ENCODE peak calls at places on chromosomes 11 and 22, in seven cellular contexts. T is esophagus squamous epithelium; W is IMR-90; U is fibroblast of lung; H is CD4-positive, CD25-positive, alpha-beta regulatory T cell; E is cardiac muscle cell; A is GM23248. P is an unnamed sample.

GRCh38 chr11:72229925-72230763 is 5.6 kb downstream of the INPPL1 start:
- DNase-seq in E (no peak), A (no peak), H (no peak), T (no peak), W (no peak), U (no peak), P (no peak)

GRCh38 chr11:95296621-95297025 is 65.6 kb upstream of the SESN3 start:
- DNase-seq in E (no peak), A (peak; percentile 26), T (no peak), U (peak; percentile 45), W (no peak), H (no peak), P (no peak)

GRCh38 chr22:43162412-43163150 is 11.2 kb downstream of the TSPO start:
- DNase-seq in T (no peak), A (no peak), W (no peak), E (no peak), H (no peak), U (no peak), P (no peak)

GRCh38 chr11:102267602-102268001 is 49.7 kb upstream of the BIRC3 start:
- DNase-seq in A (peak; percentile 82), H (no peak), E (peak; percentile 49), W (peak; percentile 81), T (no peak), U (peak; percentile 82), P (no peak)

GRCh38 chr22:22068025-22068424 is 85.4 kb upstream of the TOP3B start:
- DNase-seq in T (no peak), W (no peak), U (no peak), H (no peak), E (no peak), A (no peak), P (no peak)

GRCh38 chr22:49774499-49775151 is 53.0 kb downstream of the BRD1 start:
- DNase-seq in U (no peak), E (no peak), W (no peak), T (no peak), A (no peak), H (no peak), P (no peak)

GRCh38 chr22:46331496-46331895 is 4.0 kb upstream of the TRMU start:
- DNase-seq in E (no peak), W (no peak), A (no peak), T (no peak), H (no peak), U (no peak), P (no peak)

GRCh38 chr11:74019860-74020259 is 11.0 kb upstream of the UCP3 start:
- DNase-seq in A (peak; percentile 72), U (peak; percentile 71), W (peak; percentile 24), E (no peak), T (no peak), H (peak; percentile 38), P (no peak)

GRCh38 chr11:9568161-9568853 is 5.2 kb upstream of the WEE1 start:
- DNase-seq in E (peak; percentile 12), T (no peak), A (peak; percentile 72), U (no peak), W (peak; percentile 28), H (no peak), P (no peak)

GRCh38 chr22:39570665-39571064 is at the start of gene CACNA1I:
- DNase-seq in T (no peak), W (no peak), H (no peak), E (no peak), U (no peak), A (no peak), P (no peak)

GRCh38 chr11:83157755-83158473 is 983 bp downstream of the PCF11 start:
- DNase-seq in E (peak; percentile 59), W (peak; percentile 33), U (peak; percentile 49), T (no peak), A (peak; percentile 82), H (peak; percentile 78), P (peak; percentile 48)

GRCh38 chr11:109071712-109072524 is 350.1 kb upstream of the C11orf87 start:
- DNase-seq in A (peak; percentile 60), T (no peak), E (peak; percentile 96), W (peak; percentile 46), U (peak; percentile 91), H (no peak), P (no peak)

GRCh38 chr11:57903441-57904123 is 120.1 kb upstream of the OR9Q1 start:
- DNase-seq in E (no peak), H (peak; percentile 19), T (no peak), A (peak; percentile 40), U (peak; percentile 10), W (peak; percentile 10), P (no peak)

GRCh38 chr11:64998141-64998540 is 1.4 kb upstream of the BATF2 start:
- DNase-seq in U (no peak), H (peak; percentile 54), E (no peak), W (no peak), T (no peak), A (no peak), P (no peak)

GRCh38 chr11:8261921-8262551 is 1.6 kb downstream of the LMO1 start:
- DNase-seq in U (no peak), H (no peak), W (no peak), A (no peak), T (no peak), E (no peak), P (no peak)

GRCh38 chr22:43893266-43893665 is 1.5 kb upstream of the PNPLA5 start:
- DNase-seq in T (no peak), H (no peak), E (no peak), A (no peak), U (no peak), W (no peak), P (no peak)

GRCh38 chr11:70912226-70912840 is 340.0 kb downstream of the SHANK2 start:
- DNase-seq in E (no peak), H (no peak), T (no peak), A (peak; percentile 11), W (peak; percentile 75), U (peak; percentile 54), P (no peak)

GRCh38 chr11:76624515-76625379 is 45.8 kb downstream of the LRRC32 start:
- DNase-seq in H (no peak), U (no peak), E (no peak), W (no peak), T (no peak), A (no peak), P (no peak)

GRCh38 chr11:116179346-116179850 is 593.4 kb downstream of the BUD13 start:
- DNase-seq in A (no peak), U (no peak), E (no peak), W (no peak), T (no peak), H (no peak), P (no peak)

GRCh38 chr11:117941163-117941707 is 12.0 kb upstream of the TMPRSS13 start:
- DNase-seq in E (no peak), W (no peak), T (no peak), U (no peak), H (no peak), A (no peak), P (no peak)

GRCh38 chr11:76769071-76769560 is 14.0 kb upstream of the TSKU start:
- DNase-seq in T (no peak), U (peak; percentile 74), W (peak; percentile 61), A (peak; percentile 50), E (peak; percentile 30), H (no peak), P (no peak)

GRCh38 chr11:97740783-97741151 is 1280.0 kb upstream of the CNTN5 start:
- DNase-seq in A (no peak), H (no peak), U (no peak), W (no peak), T (no peak), E (peak; percentile 64), P (no peak)

GRCh38 chr11:27292642-27293020 is 70.4 kb downstream of the CCDC34 start:
- DNase-seq in E (no peak), U (no peak), T (no peak), H (no peak), W (no peak), A (no peak), P (no peak)

GRCh38 chr11:46686886-46687810 is 13.3 kb downstream of the ARHGAP1 start:
- DNase-seq in H (no peak), W (peak; percentile 91), T (no peak), U (peak; percentile 85), E (peak; percentile 89), A (peak; percentile 96), P (no peak)

GRCh38 chr22:42269407-42270177 is 861 bp downstream of the TCF20 start:
- DNase-seq in U (no peak), A (peak; percentile 59), T (no peak), E (peak; percentile 15), H (peak; percentile 84), W (no peak), P (peak; percentile 65)

GRCh38 chr11:61898247-61898582 is 6.9 kb upstream of the FADS3 start:
- DNase-seq in A (no peak), T (no peak), W (no peak), H (no peak), E (no peak), U (no peak), P (no peak)
- H3K27ac ChIP-seq in A (no peak overlapping the region), T (peak overlapping the region; percentile 16), W (no peak overlapping the region), H (no peak overlapping the region), E (no peak overlapping the region), U (no peak overlapping the region), P (no peak overlapping the region)

DNA sequence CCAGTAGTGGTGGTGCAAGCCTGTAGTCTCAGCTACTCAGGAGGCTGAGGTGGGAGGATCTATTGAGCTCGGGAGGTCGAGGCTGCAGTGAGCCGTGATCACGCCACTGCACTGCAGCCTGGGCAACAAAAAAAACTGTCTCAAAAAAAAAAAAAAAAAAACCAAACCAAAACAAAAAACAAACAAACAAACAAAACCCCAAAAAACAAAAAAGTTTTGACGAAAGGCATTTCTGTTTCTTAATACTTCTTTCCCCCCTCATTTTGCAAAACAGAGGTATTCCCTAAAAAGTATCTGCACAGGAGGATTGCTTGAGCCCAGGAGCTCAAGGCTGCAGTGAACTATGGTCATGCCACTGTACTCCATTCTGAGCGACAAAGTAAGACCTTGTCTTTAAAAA is 11.2 kb downstream of the HIRA start:
- DNase-seq in T (no peak), U (no peak), H (no peak), E (no peak), W (no peak), A (no peak), P (no peak)
- H3K36me3 ChIP-seq in T (no peaks in the 10 kb centered on the region), U (no peaks in the 10 kb centered on the region), H (peaks cover 5% of the 10 kb centered on the region), E (no peaks in the 10 kb centered on the region), W (no peaks in the 10 kb centered on the region), A (peaks cover 5% of the 10 kb centered on the region), P (no peaks in the 10 kb centered on the region)

GRCh38 chr11:121476379-121477032 is 23.7 kb upstream of the SORL1-AS1 start:
- DNase-seq in H (no peak), W (no peak), U (no peak), T (no peak), E (no peak), A (no peak), P (no peak)

GRCh38 chr11:121479839-121480238 is 27.1 kb upstream of the SORL1-AS1 start:
- DNase-seq in A (no peak), H (no peak), T (no peak), U (no peak), E (no peak), W (no peak), P (no peak)

GRCh38 chr11:121478226-121478894 is 25.6 kb upstream of the SORL1-AS1 start:
- DNase-seq in H (no peak), E (no peak), T (no peak), U (no peak), A (no peak), W (no peak), P (no peak)

GRCh38 chr11:121479355-121479754 is 26.6 kb upstream of the SORL1-AS1 start:
- DNase-seq in A (no peak), U (no peak), W (no peak), E (no peak), T (no peak), H (no peak), P (no peak)

GRCh38 chr11:121478895-121479281 is 26.1 kb upstream of the SORL1-AS1 start:
- DNase-seq in E (no peak), H (no peak), W (no peak), U (no peak), A (no peak), T (no peak), P (no peak)
- H3K4me3 ChIP-seq in E (no peak overlapping the region), H (no peak overlapping the region), W (no peak overlapping the region), U (no peak overlapping the region), A (no peak overlapping the region), T (no peak overlapping the region), P (no peak overlapping the region)

GRCh38 chr11:1838426-1839131 is at the start of gene TNNI2:
- DNase-seq in A (no peak), T (no peak), E (no peak), W (no peak), U (no peak), H (no peak), P (peak; percentile 33)
- H3K27ac ChIP-seq in A (no peak within 1 kb of the TSS), T (peak within 1 kb of the TSS; percentile 16), E (no peak within 1 kb of the TSS), W (no peak within 1 kb of the TSS), U (no peak within 1 kb of the TSS), H (peak within 1 kb of the TSS; percentile 47), P (no peak within 1 kb of the TSS)

P was measured in CD4-positive, alpha-beta memory T cell.